ENCODE peak calls at places on chromosomes 1 and 21, in nine cellular contexts. V is activated CD8-positive, alpha-beta T cell treated with anti-CD3 and anti-CD28 coated beads for 36 hours; D is effector memory CD8-positive, alpha-beta T cell; T is activated CD4-positive, alpha-beta T cell treated with anti-CD3 and anti-CD28 coated beads for 24 hours; N is HTR-8/SVneo; J is AG08395; Y is lower leg skin; I is HCT116; L is activated CD4-positive, alpha-beta memory T cell treated with anti-CD3 and anti-CD28 coated beads, Interleukin-2, amount 10 ng/mL, durations not matched to agents 7 days and 5 days. W is an unnamed sample.

GRCh38 chr1:174883361-174883760 is 116.4 kb upstream of the CACYBP start:
- DNase-seq in V (no peak), D (no peak), T (no peak), N (no peak), J (peak), Y (no peak), I (peak), L (no peak), W (no peak)

GRCh38 chr1:241499910-241500309 is 19.6 kb downstream of the FH start:
- DNase-seq in V (peak), D (no peak), T (no peak), N (peak), J (peak), Y (no peak), I (no peak), L (no peak), W (no peak)

GRCh38 chr1:61282387-61282786 is 200.0 kb downstream of the NFIA start:
- DNase-seq in V (no peak), D (no peak), T (no peak), N (no peak), J (no peak), Y (no peak), I (no peak), L (no peak), W (no peak)

GRCh38 chr1:92599184-92599583 is 112.5 kb upstream of the GFI1 start:
- DNase-seq in V (no peak), D (no peak), T (no peak), N (peak), J (peak), Y (no peak), I (peak), L (no peak), W (no peak)

GRCh38 chr1:10663668-10664035 is 132.8 kb downstream of the CASZ1 start:
- DNase-seq in V (no peak), D (no peak), T (no peak), N (no peak), J (peak), Y (no peak), I (no peak), L (no peak), W (no peak)

GRCh38 chr1:243950166-243950565 is 100.1 kb upstream of the AKT3 start:
- DNase-seq in V (no peak), D (no peak), T (no peak), N (peak), J (peak), Y (no peak), I (no peak), L (no peak), W (no peak)

GRCh38 chr21:39094847-39095525 is 88.3 kb downstream of the PSMG1 start:
- DNase-seq in V (no peak), D (no peak), T (no peak), N (peak), J (no peak), Y (peak), I (no peak), L (no peak), W (no peak)

GRCh38 chr1:175188936-175189335 is 3.6 kb downstream of the KIAA0040 start:
- DNase-seq in V (peak), D (peak), T (no peak), N (no peak), J (no peak), Y (no peak), I (no peak), L (peak), W (peak)

GRCh38 chr1:246639732-246640131 is 73.5 kb downstream of the CNST start:
- DNase-seq in V (no peak), D (no peak), T (no peak), N (no peak), J (no peak), Y (no peak), I (no peak), L (no peak), W (no peak)

GRCh38 chr1:173149887-173150286 is 57.2 kb downstream of the TNFSF4 start:
- DNase-seq in V (no peak), D (no peak), T (no peak), N (peak), J (peak), Y (no peak), I (no peak), L (no peak), W (no peak)

GRCh38 chr1:59903136-59903754 is 23.3 kb downstream of the CYP2J2 start:
- DNase-seq in V (peak), D (no peak), T (no peak), N (no peak), J (peak), Y (no peak), I (peak), L (peak), W (no peak)

GRCh38 chr1:12770620-12771019 is 2.9 kb upstream of the PRAMEF12 start:
- DNase-seq in V (no peak), D (no peak), T (no peak), N (no peak), J (no peak), Y (peak), I (no peak), L (no peak), W (no peak)

GRCh38 chr1:230359992-230360391 is 66.1 kb downstream of the PGBD5 start:
- DNase-seq in V (no peak), D (no peak), T (no peak), N (peak), J (no peak), Y (no peak), I (no peak), L (no peak), W (no peak)

GRCh38 chr1:61754545-61754944 is 12.3 kb downstream of the PATJ start:
- DNase-seq in V (no peak), D (no peak), T (no peak), N (no peak), J (no peak), Y (no peak), I (peak), L (no peak), W (no peak)

GRCh38 chr1:210377934-210378333 is 49.2 kb downstream of the HHAT start:
- DNase-seq in V (no peak), D (no peak), T (no peak), N (no peak), J (peak), Y (no peak), I (no peak), L (no peak), W (no peak)

GRCh38 chr1:151478923-151479322 is 19.6 kb upstream of the POGZ start:
- DNase-seq in V (no peak), D (no peak), T (no peak), N (no peak), J (no peak), Y (no peak), I (no peak), L (no peak), W (no peak)

GRCh38 chr1:119266858-119267257 is 101.7 kb upstream of the HAO2 start:
- DNase-seq in V (no peak), D (no peak), T (no peak), N (no peak), J (no peak), Y (no peak), I (no peak), L (no peak), W (no peak)

GRCh38 chr1:214568328-214568727 is 16.9 kb upstream of the PTPN14 start:
- DNase-seq in V (no peak), D (no peak), T (no peak), N (no peak), J (peak), Y (no peak), I (no peak), L (no peak), W (no peak)

GRCh38 chr1:119327066-119327435 is 41.5 kb upstream of the HAO2 start:
- DNase-seq in V (no peak), D (no peak), T (no peak), N (no peak), J (no peak), Y (no peak), I (no peak), L (no peak), W (no peak)

GRCh38 chr1:16440480-16441311 is at the start of gene NECAP2:
- DNase-seq in V (peak), D (peak), T (peak), N (peak), J (peak), Y (peak), I (peak), L (peak), W (peak)

GRCh38 chr1:93630168-93630567 is 51.5 kb downstream of the BCAR3 start:
- DNase-seq in V (no peak), D (no peak), T (no peak), N (no peak), J (no peak), Y (no peak), I (no peak), L (no peak), W (no peak)

GRCh38 chr1:9452516-9453158 is 86.6 kb upstream of the SLC25A33 start:
- DNase-seq in V (no peak), D (no peak), T (no peak), N (no peak), J (no peak), Y (no peak), I (no peak), L (no peak), W (no peak)

GRCh38 chr1:115337633-115338456 is at the start of gene NGF:
- DNase-seq in V (no peak), D (no peak), T (no peak), N (peak), J (peak), Y (peak), I (no peak), L (no peak), W (no peak)